ENCODE peak calls at places on chromosomes 12 and 14, in four cellular contexts. One of them, this sample, is unnamed.
A peak's percentile ranks its signal among the peaks of the same experiment; 100 is the strongest.

GRCh38 chr14:67166450-67166853 is 22.8 kb upstream of the GARIN2 start:
- DNase-seq in activated T-helper 1 cell treated with anti-CD3 and anti-CD28 coated beads, Interleukin-2, amount 50 U/mL, for 16 hours: no peak
- DNase-seq in amniotic stem cell: peak; percentile 8
- DNase-seq in NCI-H1092 treated with DMSO at 0.1 percent for 48 hours: peak; percentile 20
- DNase-seq in this sample: peak; percentile 25

GRCh38 chr12:119020377-119021360 is 39.3 kb downstream of the SRRM4 start:
- DNase-seq in activated T-helper 1 cell treated with anti-CD3 and anti-CD28 coated beads, Interleukin-2, amount 50 U/mL, for 16 hours: no peak
- DNase-seq in amniotic stem cell: no peak
- DNase-seq in NCI-H1092 treated with DMSO at 0.1 percent for 48 hours: no peak
- DNase-seq in this sample: no peak

GRCh38 chr14:50064993-50065392 is 51.4 kb downstream of the VCPKMT start:
- DNase-seq in activated T-helper 1 cell treated with anti-CD3 and anti-CD28 coated beads, Interleukin-2, amount 50 U/mL, for 16 hours: no peak
- DNase-seq in amniotic stem cell: no peak
- DNase-seq in NCI-H1092 treated with DMSO at 0.1 percent for 48 hours: no peak
- DNase-seq in this sample: no peak

GRCh38 chr12:115004469-115005146 is 320.6 kb upstream of the TBX3 start:
- DNase-seq in activated T-helper 1 cell treated with anti-CD3 and anti-CD28 coated beads, Interleukin-2, amount 50 U/mL, for 16 hours: no peak
- DNase-seq in amniotic stem cell: no peak
- DNase-seq in NCI-H1092 treated with DMSO at 0.1 percent for 48 hours: no peak
- DNase-seq in this sample: no peak

GRCh38 chr14:74042296-74042695 is 23.1 kb downstream of the BBOF1 start:
- DNase-seq in activated T-helper 1 cell treated with anti-CD3 and anti-CD28 coated beads, Interleukin-2, amount 50 U/mL, for 16 hours: no peak
- DNase-seq in amniotic stem cell: no peak
- DNase-seq in NCI-H1092 treated with DMSO at 0.1 percent for 48 hours: no peak
- DNase-seq in this sample: no peak

GRCh38 chr12:538731-539539 is 79.2 kb downstream of the B4GALNT3 start:
- DNase-seq in activated T-helper 1 cell treated with anti-CD3 and anti-CD28 coated beads, Interleukin-2, amount 50 U/mL, for 16 hours: no peak
- DNase-seq in amniotic stem cell: no peak
- DNase-seq in NCI-H1092 treated with DMSO at 0.1 percent for 48 hours: peak; percentile 49
- DNase-seq in this sample: no peak

GRCh38 chr14:87805315-87805723 is 187.7 kb downstream of the GALC start:
- DNase-seq in activated T-helper 1 cell treated with anti-CD3 and anti-CD28 coated beads, Interleukin-2, amount 50 U/mL, for 16 hours: no peak
- DNase-seq in amniotic stem cell: no peak
- DNase-seq in NCI-H1092 treated with DMSO at 0.1 percent for 48 hours: peak; percentile 23
- DNase-seq in this sample: peak; percentile 8

GRCh38 chr12:87439990-87440827 is 589.0 kb downstream of the C12orf50 start:
- DNase-seq in activated T-helper 1 cell treated with anti-CD3 and anti-CD28 coated beads, Interleukin-2, amount 50 U/mL, for 16 hours: no peak
- DNase-seq in amniotic stem cell: peak; percentile 60
- DNase-seq in NCI-H1092 treated with DMSO at 0.1 percent for 48 hours: no peak
- DNase-seq in this sample: peak; percentile 2

GRCh38 chr12:66405395-66405794 is 103.1 kb downstream of the HELB start:
- DNase-seq in activated T-helper 1 cell treated with anti-CD3 and anti-CD28 coated beads, Interleukin-2, amount 50 U/mL, for 16 hours: no peak
- DNase-seq in amniotic stem cell: no peak
- DNase-seq in NCI-H1092 treated with DMSO at 0.1 percent for 48 hours: no peak
- DNase-seq in this sample: no peak

GRCh38 chr14:68968051-68968450 is 11.1 kb downstream of the ACTN1 start:
- DNase-seq in activated T-helper 1 cell treated with anti-CD3 and anti-CD28 coated beads, Interleukin-2, amount 50 U/mL, for 16 hours: peak; percentile 43
- DNase-seq in amniotic stem cell: no peak
- DNase-seq in NCI-H1092 treated with DMSO at 0.1 percent for 48 hours: no peak
- DNase-seq in this sample: no peak

GRCh38 chr14:103232338-103232808 is 101.7 kb upstream of the EIF5 start:
- DNase-seq in activated T-helper 1 cell treated with anti-CD3 and anti-CD28 coated beads, Interleukin-2, amount 50 U/mL, for 16 hours: no peak
- DNase-seq in amniotic stem cell: no peak
- DNase-seq in NCI-H1092 treated with DMSO at 0.1 percent for 48 hours: peak; percentile 38
- DNase-seq in this sample: no peak

GRCh38 chr12:124713041-124713435 is 145.6 kb upstream of the NCOR2 start:
- DNase-seq in activated T-helper 1 cell treated with anti-CD3 and anti-CD28 coated beads, Interleukin-2, amount 50 U/mL, for 16 hours: no peak
- DNase-seq in amniotic stem cell: no peak
- DNase-seq in NCI-H1092 treated with DMSO at 0.1 percent for 48 hours: no peak
- DNase-seq in this sample: no peak

This sample was measured in Panc1.